ENCODE peak calls at places on chromosomes 16 and 17, in six cellular contexts. One of them, this sample, is unnamed.

GRCh38 chr16:11138769-11139623 is 117.0 kb downstream of the SOCS1 start:
- DNase-seq in stimulated activated CD8-positive, alpha-beta memory T cell treated with anti-CD3 and anti-CD28 coated beads, Interleukin-15, amount 100 ng/mL, for 24 hours: no peak
- DNase-seq in cardiac muscle cell: no peak
- DNase-seq in RPMI8226: no peak
- DNase-seq in foreskin fibroblast: peak
- DNase-seq in stimulated activated effector memory CD8-positive, alpha-beta T cell treated with anti-CD3 and anti-CD28 coated beads, Interleukin-12 subunit alpha, Interleukin-12 subunit beta, amount 100 ng/mL, for 72 hours: no peak
- DNase-seq in this sample: no peak

GRCh38 chr16:74466872-74467271 is 45.6 kb upstream of the CLEC18B start:
- DNase-seq in stimulated activated CD8-positive, alpha-beta memory T cell treated with anti-CD3 and anti-CD28 coated beads, Interleukin-15, amount 100 ng/mL, for 24 hours: no peak
- DNase-seq in cardiac muscle cell: no peak
- DNase-seq in RPMI8226: no peak
- DNase-seq in foreskin fibroblast: no peak
- DNase-seq in stimulated activated effector memory CD8-positive, alpha-beta T cell treated with anti-CD3 and anti-CD28 coated beads, Interleukin-12 subunit alpha, Interleukin-12 subunit beta, amount 100 ng/mL, for 72 hours: no peak
- DNase-seq in this sample: no peak

GRCh38 chr17:75830168-75831031 is 13.8 kb downstream of the UNC13D start:
- DNase-seq in stimulated activated CD8-positive, alpha-beta memory T cell treated with anti-CD3 and anti-CD28 coated beads, Interleukin-15, amount 100 ng/mL, for 24 hours: no peak
- DNase-seq in cardiac muscle cell: peak
- DNase-seq in RPMI8226: no peak
- DNase-seq in foreskin fibroblast: no peak
- DNase-seq in stimulated activated effector memory CD8-positive, alpha-beta T cell treated with anti-CD3 and anti-CD28 coated beads, Interleukin-12 subunit alpha, Interleukin-12 subunit beta, amount 100 ng/mL, for 72 hours: peak
- DNase-seq in this sample: no peak

GRCh38 chr16:11583889-11584565 is 2.7 kb downstream of the LITAF start:
- DNase-seq in stimulated activated CD8-positive, alpha-beta memory T cell treated with anti-CD3 and anti-CD28 coated beads, Interleukin-15, amount 100 ng/mL, for 24 hours: no peak
- DNase-seq in cardiac muscle cell: no peak
- DNase-seq in RPMI8226: peak
- DNase-seq in foreskin fibroblast: no peak
- DNase-seq in stimulated activated effector memory CD8-positive, alpha-beta T cell treated with anti-CD3 and anti-CD28 coated beads, Interleukin-12 subunit alpha, Interleukin-12 subunit beta, amount 100 ng/mL, for 72 hours: no peak
- DNase-seq in this sample: no peak

GRCh38 chr17:47776330-47777197 is 43.5 kb downstream of the TBX21 start:
- DNase-seq in stimulated activated CD8-positive, alpha-beta memory T cell treated with anti-CD3 and anti-CD28 coated beads, Interleukin-15, amount 100 ng/mL, for 24 hours: no peak
- DNase-seq in cardiac muscle cell: peak
- DNase-seq in RPMI8226: peak
- DNase-seq in foreskin fibroblast: peak
- DNase-seq in stimulated activated effector memory CD8-positive, alpha-beta T cell treated with anti-CD3 and anti-CD28 coated beads, Interleukin-12 subunit alpha, Interleukin-12 subunit beta, amount 100 ng/mL, for 72 hours: peak
- DNase-seq in this sample: no peak

GRCh38 chr17:31562447-31562846 is 171.0 kb downstream of the RAB11FIP4 start:
- DNase-seq in stimulated activated CD8-positive, alpha-beta memory T cell treated with anti-CD3 and anti-CD28 coated beads, Interleukin-15, amount 100 ng/mL, for 24 hours: no peak
- DNase-seq in cardiac muscle cell: no peak
- DNase-seq in RPMI8226: no peak
- DNase-seq in foreskin fibroblast: no peak
- DNase-seq in stimulated activated effector memory CD8-positive, alpha-beta T cell treated with anti-CD3 and anti-CD28 coated beads, Interleukin-12 subunit alpha, Interleukin-12 subunit beta, amount 100 ng/mL, for 72 hours: no peak
- DNase-seq in this sample: no peak

GRCh38 chr17:49567104-49567521 is 8.6 kb upstream of the NXPH3 start:
- DNase-seq in stimulated activated CD8-positive, alpha-beta memory T cell treated with anti-CD3 and anti-CD28 coated beads, Interleukin-15, amount 100 ng/mL, for 24 hours: no peak
- DNase-seq in cardiac muscle cell: no peak
- DNase-seq in RPMI8226: no peak
- DNase-seq in foreskin fibroblast: no peak
- DNase-seq in stimulated activated effector memory CD8-positive, alpha-beta T cell treated with anti-CD3 and anti-CD28 coated beads, Interleukin-12 subunit alpha, Interleukin-12 subunit beta, amount 100 ng/mL, for 72 hours: no peak
- DNase-seq in this sample: no peak

GRCh38 chr17:79777166-79777843 is 643 bp upstream of the CBX2 start:
- DNase-seq in stimulated activated CD8-positive, alpha-beta memory T cell treated with anti-CD3 and anti-CD28 coated beads, Interleukin-15, amount 100 ng/mL, for 24 hours: no peak
- DNase-seq in cardiac muscle cell: peak
- DNase-seq in RPMI8226: peak
- DNase-seq in foreskin fibroblast: no peak
- DNase-seq in stimulated activated effector memory CD8-positive, alpha-beta T cell treated with anti-CD3 and anti-CD28 coated beads, Interleukin-12 subunit alpha, Interleukin-12 subunit beta, amount 100 ng/mL, for 72 hours: peak
- DNase-seq in this sample: peak

GRCh38 chr16:75304521-75305363 is 53.3 kb upstream of the BCAR1 start:
- DNase-seq in stimulated activated CD8-positive, alpha-beta memory T cell treated with anti-CD3 and anti-CD28 coated beads, Interleukin-15, amount 100 ng/mL, for 24 hours: no peak
- DNase-seq in cardiac muscle cell: peak
- DNase-seq in RPMI8226: peak
- DNase-seq in foreskin fibroblast: peak
- DNase-seq in stimulated activated effector memory CD8-positive, alpha-beta T cell treated with anti-CD3 and anti-CD28 coated beads, Interleukin-12 subunit alpha, Interleukin-12 subunit beta, amount 100 ng/mL, for 72 hours: no peak
- DNase-seq in this sample: peak

GRCh38 chr17:50052822-50053653 is 2.9 kb upstream of the ITGA3 start:
- DNase-seq in stimulated activated CD8-positive, alpha-beta memory T cell treated with anti-CD3 and anti-CD28 coated beads, Interleukin-15, amount 100 ng/mL, for 24 hours: no peak
- DNase-seq in cardiac muscle cell: no peak
- DNase-seq in RPMI8226: no peak
- DNase-seq in foreskin fibroblast: no peak
- DNase-seq in stimulated activated effector memory CD8-positive, alpha-beta T cell treated with anti-CD3 and anti-CD28 coated beads, Interleukin-12 subunit alpha, Interleukin-12 subunit beta, amount 100 ng/mL, for 72 hours: no peak
- DNase-seq in this sample: peak

GRCh38 chr16:72569677-72570076 is 397.7 kb upstream of the PMFBP1 start:
- DNase-seq in stimulated activated CD8-positive, alpha-beta memory T cell treated with anti-CD3 and anti-CD28 coated beads, Interleukin-15, amount 100 ng/mL, for 24 hours: no peak
- DNase-seq in cardiac muscle cell: no peak
- DNase-seq in RPMI8226: no peak
- DNase-seq in foreskin fibroblast: no peak
- DNase-seq in stimulated activated effector memory CD8-positive, alpha-beta T cell treated with anti-CD3 and anti-CD28 coated beads, Interleukin-12 subunit alpha, Interleukin-12 subunit beta, amount 100 ng/mL, for 72 hours: no peak
- DNase-seq in this sample: no peak

GRCh38 chr17:72778161-72779151 is 314.0 kb downstream of the SLC39A11 start:
- DNase-seq in stimulated activated CD8-positive, alpha-beta memory T cell treated with anti-CD3 and anti-CD28 coated beads, Interleukin-15, amount 100 ng/mL, for 24 hours: no peak
- DNase-seq in cardiac muscle cell: no peak
- DNase-seq in RPMI8226: no peak
- DNase-seq in foreskin fibroblast: no peak
- DNase-seq in stimulated activated effector memory CD8-positive, alpha-beta T cell treated with anti-CD3 and anti-CD28 coated beads, Interleukin-12 subunit alpha, Interleukin-12 subunit beta, amount 100 ng/mL, for 72 hours: no peak
- DNase-seq in this sample: no peak

GRCh38 chr16:57529324-57530103 is 6.9 kb downstream of the CCDC102A start:
- DNase-seq in stimulated activated CD8-positive, alpha-beta memory T cell treated with anti-CD3 and anti-CD28 coated beads, Interleukin-15, amount 100 ng/mL, for 24 hours: no peak
- DNase-seq in cardiac muscle cell: no peak
- DNase-seq in RPMI8226: no peak
- DNase-seq in foreskin fibroblast: no peak
- DNase-seq in stimulated activated effector memory CD8-positive, alpha-beta T cell treated with anti-CD3 and anti-CD28 coated beads, Interleukin-12 subunit alpha, Interleukin-12 subunit beta, amount 100 ng/mL, for 72 hours: no peak
- DNase-seq in this sample: peak

GRCh38 chr17:16288860-16289571 is 64.3 kb downstream of the CENPV start:
- DNase-seq in stimulated activated CD8-positive, alpha-beta memory T cell treated with anti-CD3 and anti-CD28 coated beads, Interleukin-15, amount 100 ng/mL, for 24 hours: no peak
- DNase-seq in cardiac muscle cell: no peak
- DNase-seq in RPMI8226: no peak
- DNase-seq in foreskin fibroblast: no peak
- DNase-seq in stimulated activated effector memory CD8-positive, alpha-beta T cell treated with anti-CD3 and anti-CD28 coated beads, Interleukin-12 subunit alpha, Interleukin-12 subunit beta, amount 100 ng/mL, for 72 hours: no peak
- DNase-seq in this sample: no peak

GRCh38 chr16:27503662-27504061 is 46.1 kb downstream of the GTF3C1 start:
- DNase-seq in stimulated activated CD8-positive, alpha-beta memory T cell treated with anti-CD3 and anti-CD28 coated beads, Interleukin-15, amount 100 ng/mL, for 24 hours: no peak
- DNase-seq in cardiac muscle cell: no peak
- DNase-seq in RPMI8226: no peak
- DNase-seq in foreskin fibroblast: no peak
- DNase-seq in stimulated activated effector memory CD8-positive, alpha-beta T cell treated with anti-CD3 and anti-CD28 coated beads, Interleukin-12 subunit alpha, Interleukin-12 subunit beta, amount 100 ng/mL, for 72 hours: no peak
- DNase-seq in this sample: no peak

GRCh38 chr17:79169861-79170260 is 95.2 kb downstream of the ENGASE start:
- DNase-seq in stimulated activated CD8-positive, alpha-beta memory T cell treated with anti-CD3 and anti-CD28 coated beads, Interleukin-15, amount 100 ng/mL, for 24 hours: no peak
- DNase-seq in cardiac muscle cell: no peak
- DNase-seq in RPMI8226: no peak
- DNase-seq in foreskin fibroblast: no peak
- DNase-seq in stimulated activated effector memory CD8-positive, alpha-beta T cell treated with anti-CD3 and anti-CD28 coated beads, Interleukin-12 subunit alpha, Interleukin-12 subunit beta, amount 100 ng/mL, for 72 hours: no peak
- DNase-seq in this sample: no peak

GRCh38 chr16:67531247-67531646 is 2.6 kb downstream of the RIPOR1 start:
- DNase-seq in stimulated activated CD8-positive, alpha-beta memory T cell treated with anti-CD3 and anti-CD28 coated beads, Interleukin-15, amount 100 ng/mL, for 24 hours: no peak
- DNase-seq in cardiac muscle cell: no peak
- DNase-seq in RPMI8226: no peak
- DNase-seq in foreskin fibroblast: no peak
- DNase-seq in stimulated activated effector memory CD8-positive, alpha-beta T cell treated with anti-CD3 and anti-CD28 coated beads, Interleukin-12 subunit alpha, Interleukin-12 subunit beta, amount 100 ng/mL, for 72 hours: no peak
- DNase-seq in this sample: no peak

GRCh38 chr16:29819506-29819905 is 756 bp upstream of the MVP start:
- DNase-seq in stimulated activated CD8-positive, alpha-beta memory T cell treated with anti-CD3 and anti-CD28 coated beads, Interleukin-15, amount 100 ng/mL, for 24 hours: no peak
- DNase-seq in cardiac muscle cell: no peak
- DNase-seq in RPMI8226: no peak
- DNase-seq in foreskin fibroblast: no peak
- DNase-seq in stimulated activated effector memory CD8-positive, alpha-beta T cell treated with anti-CD3 and anti-CD28 coated beads, Interleukin-12 subunit alpha, Interleukin-12 subunit beta, amount 100 ng/mL, for 72 hours: no peak
- DNase-seq in this sample: no peak

GRCh38 chr17:54102246-54102645 is 279.5 kb downstream of the KIF2B start:
- DNase-seq in stimulated activated CD8-positive, alpha-beta memory T cell treated with anti-CD3 and anti-CD28 coated beads, Interleukin-15, amount 100 ng/mL, for 24 hours: no peak
- DNase-seq in cardiac muscle cell: no peak
- DNase-seq in RPMI8226: no peak
- DNase-seq in foreskin fibroblast: no peak
- DNase-seq in stimulated activated effector memory CD8-positive, alpha-beta T cell treated with anti-CD3 and anti-CD28 coated beads, Interleukin-12 subunit alpha, Interleukin-12 subunit beta, amount 100 ng/mL, for 72 hours: no peak
- DNase-seq in this sample: no peak

GRCh38 chr16:27600386-27600785 is 50.4 kb downstream of the KATNIP start:
- DNase-seq in stimulated activated CD8-positive, alpha-beta memory T cell treated with anti-CD3 and anti-CD28 coated beads, Interleukin-15, amount 100 ng/mL, for 24 hours: no peak
- DNase-seq in cardiac muscle cell: peak
- DNase-seq in RPMI8226: no peak
- DNase-seq in foreskin fibroblast: no peak
- DNase-seq in stimulated activated effector memory CD8-positive, alpha-beta T cell treated with anti-CD3 and anti-CD28 coated beads, Interleukin-12 subunit alpha, Interleukin-12 subunit beta, amount 100 ng/mL, for 72 hours: no peak
- DNase-seq in this sample: no peak

GRCh38 chr17:9669551-9670008 is 24.3 kb downstream of the USP43 start:
- DNase-seq in stimulated activated CD8-positive, alpha-beta memory T cell treated with anti-CD3 and anti-CD28 coated beads, Interleukin-15, amount 100 ng/mL, for 24 hours: no peak
- DNase-seq in cardiac muscle cell: no peak
- DNase-seq in RPMI8226: no peak
- DNase-seq in foreskin fibroblast: no peak
- DNase-seq in stimulated activated effector memory CD8-positive, alpha-beta T cell treated with anti-CD3 and anti-CD28 coated beads, Interleukin-12 subunit alpha, Interleukin-12 subunit beta, amount 100 ng/mL, for 72 hours: no peak
- DNase-seq in this sample: no peak

GRCh38 chr16:89695086-89695874 is 6.2 kb downstream of the SPATA2L start:
- DNase-seq in stimulated activated CD8-positive, alpha-beta memory T cell treated with anti-CD3 and anti-CD28 coated beads, Interleukin-15, amount 100 ng/mL, for 24 hours: no peak
- DNase-seq in cardiac muscle cell: no peak
- DNase-seq in RPMI8226: no peak
- DNase-seq in foreskin fibroblast: no peak
- DNase-seq in stimulated activated effector memory CD8-positive, alpha-beta T cell treated with anti-CD3 and anti-CD28 coated beads, Interleukin-12 subunit alpha, Interleukin-12 subunit beta, amount 100 ng/mL, for 72 hours: no peak
- DNase-seq in this sample: no peak

GRCh38 chr17:28092109-28092508 is 49.6 kb downstream of the NLK start:
- DNase-seq in stimulated activated CD8-positive, alpha-beta memory T cell treated with anti-CD3 and anti-CD28 coated beads, Interleukin-15, amount 100 ng/mL, for 24 hours: no peak
- DNase-seq in cardiac muscle cell: no peak
- DNase-seq in RPMI8226: peak
- DNase-seq in foreskin fibroblast: no peak
- DNase-seq in stimulated activated effector memory CD8-positive, alpha-beta T cell treated with anti-CD3 and anti-CD28 coated beads, Interleukin-12 subunit alpha, Interleukin-12 subunit beta, amount 100 ng/mL, for 72 hours: no peak
- DNase-seq in this sample: no peak

GRCh38 chr16:66918355-66918754 is 330 bp downstream of the CDH16 start:
- DNase-seq in stimulated activated CD8-positive, alpha-beta memory T cell treated with anti-CD3 and anti-CD28 coated beads, Interleukin-15, amount 100 ng/mL, for 24 hours: no peak
- DNase-seq in cardiac muscle cell: no peak
- DNase-seq in RPMI8226: no peak
- DNase-seq in foreskin fibroblast: no peak
- DNase-seq in stimulated activated effector memory CD8-positive, alpha-beta T cell treated with anti-CD3 and anti-CD28 coated beads, Interleukin-12 subunit alpha, Interleukin-12 subunit beta, amount 100 ng/mL, for 72 hours: no peak
- DNase-seq in this sample: no peak

GRCh38 chr16:88593489-88593888 is 23.3 kb downstream of the ZC3H18 start:
- DNase-seq in stimulated activated CD8-positive, alpha-beta memory T cell treated with anti-CD3 and anti-CD28 coated beads, Interleukin-15, amount 100 ng/mL, for 24 hours: no peak
- DNase-seq in cardiac muscle cell: no peak
- DNase-seq in RPMI8226: no peak
- DNase-seq in foreskin fibroblast: no peak
- DNase-seq in stimulated activated effector memory CD8-positive, alpha-beta T cell treated with anti-CD3 and anti-CD28 coated beads, Interleukin-12 subunit alpha, Interleukin-12 subunit beta, amount 100 ng/mL, for 72 hours: no peak
- DNase-seq in this sample: peak

GRCh38 chr17:78915872-78916632 is 9.1 kb downstream of the TIMP2 start:
- DNase-seq in stimulated activated CD8-positive, alpha-beta memory T cell treated with anti-CD3 and anti-CD28 coated beads, Interleukin-15, amount 100 ng/mL, for 24 hours: no peak
- DNase-seq in cardiac muscle cell: no peak
- DNase-seq in RPMI8226: no peak
- DNase-seq in foreskin fibroblast: peak
- DNase-seq in stimulated activated effector memory CD8-positive, alpha-beta T cell treated with anti-CD3 and anti-CD28 coated beads, Interleukin-12 subunit alpha, Interleukin-12 subunit beta, amount 100 ng/mL, for 72 hours: no peak
- DNase-seq in this sample: peak

GRCh38 chr16:79269211-79269863 is 331.2 kb downstream of the MAF start:
- DNase-seq in stimulated activated CD8-positive, alpha-beta memory T cell treated with anti-CD3 and anti-CD28 coated beads, Interleukin-15, amount 100 ng/mL, for 24 hours: no peak
- DNase-seq in cardiac muscle cell: no peak
- DNase-seq in RPMI8226: peak
- DNase-seq in foreskin fibroblast: no peak
- DNase-seq in stimulated activated effector memory CD8-positive, alpha-beta T cell treated with anti-CD3 and anti-CD28 coated beads, Interleukin-12 subunit alpha, Interleukin-12 subunit beta, amount 100 ng/mL, for 72 hours: peak
- DNase-seq in this sample: no peak

GRCh38 chr16:54282202-54282922 is 4.2 kb downstream of the IRX3 start:
- DNase-seq in stimulated activated CD8-positive, alpha-beta memory T cell treated with anti-CD3 and anti-CD28 coated beads, Interleukin-15, amount 100 ng/mL, for 24 hours: no peak
- DNase-seq in cardiac muscle cell: peak
- DNase-seq in RPMI8226: peak
- DNase-seq in foreskin fibroblast: no peak
- DNase-seq in stimulated activated effector memory CD8-positive, alpha-beta T cell treated with anti-CD3 and anti-CD28 coated beads, Interleukin-12 subunit alpha, Interleukin-12 subunit beta, amount 100 ng/mL, for 72 hours: peak
- DNase-seq in this sample: peak

GRCh38 chr16:69494993-69495392 is 70.6 kb downstream of the CYB5B start:
- DNase-seq in stimulated activated CD8-positive, alpha-beta memory T cell treated with anti-CD3 and anti-CD28 coated beads, Interleukin-15, amount 100 ng/mL, for 24 hours: no peak
- DNase-seq in cardiac muscle cell: peak
- DNase-seq in RPMI8226: peak
- DNase-seq in foreskin fibroblast: no peak
- DNase-seq in stimulated activated effector memory CD8-positive, alpha-beta T cell treated with anti-CD3 and anti-CD28 coated beads, Interleukin-12 subunit alpha, Interleukin-12 subunit beta, amount 100 ng/mL, for 72 hours: peak
- DNase-seq in this sample: no peak

This sample was measured in Right ventricle myocardium superior.